ENCODE peak calls at places on chromosomes 1 and 21, in four cellular contexts. One of them, this sample, is unnamed.

GRCh38 chr1:6487804-6488484 is 3.5 kb downstream of the PLEKHG5 start:
- DNase-seq in HCT116: no peak
- DNase-seq in prostate gland: no peak
- DNase-seq in GM12892: no peak
- DNase-seq in this sample: no peak

GRCh38 chr1:8598060-8598724 is 219.2 kb downstream of the RERE start:
- DNase-seq in prostate gland: peak; percentile 29
- DNase-seq in GM12892: no peak
- DNase-seq in HCT116: no peak
- DNase-seq in this sample: peak; percentile 50

GRCh38 chr1:48930011-48930410 is 153.3 kb upstream of the BEND5 start:
- DNase-seq in HCT116: no peak
- DNase-seq in prostate gland: no peak
- DNase-seq in GM12892: no peak
- DNase-seq in this sample: no peak

GRCh38 chr1:29201595-29202051 is 19.9 kb upstream of the SRSF4 start:
- DNase-seq in GM12892: no peak
- DNase-seq in HCT116: no peak
- DNase-seq in prostate gland: no peak
- DNase-seq in this sample: no peak

GRCh38 chr1:181151378-181152326 is 63.2 kb downstream of the IER5 start:
- DNase-seq in prostate gland: no peak
- DNase-seq in GM12892: no peak
- DNase-seq in HCT116: no peak
- DNase-seq in this sample: no peak

GRCh38 chr1:9900142-9901043 is 9.7 kb downstream of the CTNNBIP1 start:
- DNase-seq in HCT116: no peak
- DNase-seq in GM12892: no peak
- DNase-seq in prostate gland: peak; percentile 78
- DNase-seq in this sample: peak; percentile 86

GRCh38 chr1:31535561-31535960 is 40.8 kb upstream of the TINAGL1 start:
- DNase-seq in GM12892: no peak
- DNase-seq in HCT116: peak; percentile 33
- DNase-seq in prostate gland: no peak
- DNase-seq in this sample: no peak

GRCh38 chr1:27049607-27050006 is 37.0 kb upstream of the TENT5B start:
- DNase-seq in HCT116: no peak
- DNase-seq in GM12892: no peak
- DNase-seq in prostate gland: no peak
- DNase-seq in this sample: no peak

GRCh38 chr21:42560517-42561179 is 47.0 kb downstream of the SLC37A1 start:
- DNase-seq in prostate gland: no peak
- DNase-seq in GM12892: no peak
- DNase-seq in HCT116: no peak
- DNase-seq in this sample: no peak

GRCh38 chr1:227886993-227887696 is 60.6 kb downstream of the WNT9A start:
- DNase-seq in GM12892: peak; percentile 23
- DNase-seq in prostate gland: peak; percentile 10
- DNase-seq in HCT116: no peak
- DNase-seq in this sample: peak; percentile 27

GRCh38 chr1:174445817-174446216 is 1.9 kb upstream of the GPR52 start:
- DNase-seq in prostate gland: no peak
- DNase-seq in GM12892: no peak
- DNase-seq in HCT116: no peak
- DNase-seq in this sample: no peak

GRCh38 chr1:184854036-184854435 is 99.4 kb upstream of the EDEM3 start:
- DNase-seq in HCT116: no peak
- DNase-seq in GM12892: no peak
- DNase-seq in prostate gland: no peak
- DNase-seq in this sample: no peak

GRCh38 chr1:223011230-223011856 is 131.7 kb downstream of the TLR5 start:
- DNase-seq in GM12892: no peak
- DNase-seq in prostate gland: no peak
- DNase-seq in HCT116: no peak
- DNase-seq in this sample: no peak

GRCh38 chr1:84573967-84574842 is at the start of gene CTBS:
- DNase-seq in HCT116: peak; percentile 53
- DNase-seq in GM12892: peak; percentile 87
- DNase-seq in prostate gland: peak; percentile 82
- DNase-seq in this sample: peak; percentile 89

GRCh38 chr1:183124259-183124658 is 61.8 kb upstream of the LAMC2 start:
- DNase-seq in GM12892: no peak
- DNase-seq in prostate gland: no peak
- DNase-seq in HCT116: no peak
- DNase-seq in this sample: no peak

GRCh38 chr1:241994171-241994570 is 4.7 kb downstream of the MAP1LC3C start:
- DNase-seq in HCT116: no peak
- DNase-seq in prostate gland: no peak
- DNase-seq in GM12892: no peak
- DNase-seq in this sample: no peak

GRCh38 chr1:90045853-90046563 is 51.1 kb downstream of the ZNF326 start:
- DNase-seq in HCT116: peak; percentile 8
- DNase-seq in GM12892: no peak
- DNase-seq in prostate gland: no peak
- DNase-seq in this sample: no peak

GRCh38 chr21:36663033-36663855 is 35.7 kb upstream of the SIM2 start:
- DNase-seq in HCT116: no peak
- DNase-seq in GM12892: no peak
- DNase-seq in prostate gland: no peak
- DNase-seq in this sample: no peak

GRCh38 chr1:229905031-229905545 is 161.9 kb upstream of the GALNT2 start:
- DNase-seq in HCT116: no peak
- DNase-seq in GM12892: no peak
- DNase-seq in prostate gland: no peak
- DNase-seq in this sample: no peak

GRCh38 chr1:244046907-244047738 is 4.0 kb upstream of the ZBTB18 start:
- DNase-seq in prostate gland: no peak
- DNase-seq in GM12892: no peak
- DNase-seq in HCT116: no peak
- DNase-seq in this sample: no peak

GRCh38 chr1:34547043-34547674 is 207.7 kb upstream of the GJB5 start:
- DNase-seq in HCT116: peak; percentile 7
- DNase-seq in GM12892: no peak
- DNase-seq in prostate gland: no peak
- DNase-seq in this sample: no peak

GRCh38 chr1:111279144-111279543 is 11.5 kb upstream of the CHIA start:
- DNase-seq in prostate gland: no peak
- DNase-seq in HCT116: no peak
- DNase-seq in GM12892: no peak
- DNase-seq in this sample: no peak

GRCh38 chr21:46636181-46636512 is 673 bp downstream of the PRMT2 start:
- DNase-seq in prostate gland: no peak
- DNase-seq in GM12892: no peak
- DNase-seq in HCT116: no peak
- DNase-seq in this sample: no peak

GRCh38 chr1:32241011-32241763 is 5.8 kb upstream of the FAM167B start:
- DNase-seq in HCT116: no peak
- DNase-seq in GM12892: peak; percentile 60
- DNase-seq in prostate gland: peak; percentile 41
- DNase-seq in this sample: peak; percentile 66

GRCh38 chr1:94321662-94322061 is 84.3 kb upstream of the ARHGAP29 start:
- DNase-seq in GM12892: no peak
- DNase-seq in prostate gland: peak; percentile 71
- DNase-seq in HCT116: no peak
- DNase-seq in this sample: no peak

GRCh38 chr1:76198452-76198851 is 123.9 kb downstream of the ST6GALNAC3 start:
- DNase-seq in GM12892: no peak
- DNase-seq in prostate gland: no peak
- DNase-seq in HCT116: no peak
- DNase-seq in this sample: no peak

GRCh38 chr1:150012611-150013010 is 2.1 kb upstream of the OTUD7B start:
- DNase-seq in GM12892: no peak
- DNase-seq in HCT116: no peak
- DNase-seq in prostate gland: no peak
- DNase-seq in this sample: no peak

GRCh38 chr1:47931395-47931794 is 65.8 kb downstream of the TRABD2B start:
- DNase-seq in GM12892: no peak
- DNase-seq in prostate gland: no peak
- DNase-seq in HCT116: peak; percentile 19
- DNase-seq in this sample: peak; percentile 60

GRCh38 chr1:67674260-67675011 is 10.6 kb upstream of the GADD45A start:
- DNase-seq in prostate gland: peak; percentile 38
- DNase-seq in GM12892: no peak
- DNase-seq in HCT116: no peak
- DNase-seq in this sample: no peak

GRCh38 chr1:230536641-230537155 is 105.6 kb upstream of the COG2 start:
- DNase-seq in GM12892: no peak
- DNase-seq in HCT116: no peak
- DNase-seq in prostate gland: no peak
- DNase-seq in this sample: no peak

GRCh38 chr1:41890841-41891311 is 27.8 kb downstream of the HIVEP3 start:
- DNase-seq in HCT116: no peak
- DNase-seq in prostate gland: peak; percentile 32
- DNase-seq in GM12892: no peak
- DNase-seq in this sample: peak; percentile 78

GRCh38 chr1:38004284-38005101 is 821 bp downstream of the FHL3 start:
- DNase-seq in prostate gland: no peak
- DNase-seq in GM12892: no peak
- DNase-seq in HCT116: no peak
- DNase-seq in this sample: no peak

DNA sequence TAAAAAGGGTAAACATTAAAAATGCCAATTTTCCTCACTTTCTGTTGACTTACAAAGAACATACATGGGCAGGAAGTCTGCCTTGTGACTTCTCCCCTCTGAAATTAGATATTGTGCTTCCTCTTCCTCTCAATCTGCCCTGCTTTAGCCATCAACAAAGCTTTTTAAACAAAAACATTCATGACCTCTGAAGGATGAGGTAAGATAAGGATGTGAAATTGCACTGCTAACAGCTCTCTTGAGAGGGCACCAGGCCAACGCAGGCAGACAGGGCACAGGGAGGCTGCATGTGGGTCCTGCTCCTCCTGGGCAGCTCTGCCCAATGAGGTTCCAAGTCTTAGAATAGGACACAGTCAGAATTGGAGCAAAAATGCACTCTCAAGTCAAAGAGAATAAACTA is 62.1 kb downstream of the DEGS1 start:
- DNase-seq in GM12892: no peak
- DNase-seq in HCT116: no peak
- DNase-seq in prostate gland: no peak
- DNase-seq in this sample: no peak
- TF ChIP-seq POLR2A in GM12892: no peak
- TF ChIP-seq POLR2A in HCT116: no peak
- TF ChIP-seq POLR2A in prostate gland: no peak
- TF ChIP-seq POLR2A in this sample: no peak

DNA sequence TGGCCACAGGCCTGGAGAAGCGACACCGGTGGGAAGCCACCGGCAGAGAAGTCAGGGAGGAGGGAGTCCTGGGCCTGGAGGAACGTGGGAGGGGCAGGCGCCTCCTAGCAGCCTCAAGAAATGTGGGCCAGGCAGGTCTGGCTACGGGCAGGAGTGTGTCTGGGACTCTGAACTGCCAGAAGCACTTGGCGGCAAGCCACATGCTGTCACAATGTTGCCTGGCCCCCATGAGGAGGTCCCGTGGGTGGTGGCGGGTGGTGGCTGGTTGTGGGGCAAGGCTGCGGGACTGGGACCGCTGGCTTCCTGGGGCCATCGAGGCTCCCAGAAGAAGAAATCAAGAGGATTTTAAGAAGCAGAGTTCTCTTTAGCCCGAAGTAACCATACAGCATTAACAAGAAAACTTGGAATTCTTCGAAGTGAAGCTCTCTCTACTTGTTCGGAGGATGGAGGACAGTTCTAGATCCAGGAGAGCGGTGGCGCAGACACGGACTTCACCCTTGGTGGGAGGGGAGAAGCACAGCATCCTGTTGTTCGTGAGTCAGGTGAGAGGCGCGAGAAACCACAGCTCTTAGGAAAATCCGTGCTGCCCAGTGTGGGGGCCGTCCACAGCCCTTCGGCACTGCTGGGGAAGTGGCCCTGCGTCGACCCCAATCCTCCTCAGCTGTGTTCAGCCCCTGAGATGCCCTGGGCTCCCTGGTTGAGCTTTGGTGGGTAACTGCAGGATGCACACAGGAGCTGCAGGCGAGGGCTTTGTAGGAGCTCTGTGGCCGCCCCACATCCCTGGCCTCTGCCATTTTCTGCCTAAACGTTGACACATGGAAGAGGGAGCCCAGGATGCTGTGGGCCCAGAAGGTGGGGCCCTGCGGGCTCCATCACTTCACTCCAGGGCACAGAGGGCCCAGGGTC is 12.4 kb downstream of the SKI start:
- DNase-seq in HCT116: no peak
- DNase-seq in GM12892: no peak
- DNase-seq in prostate gland: peak; percentile 87
- DNase-seq in this sample: peak; percentile 87
- TF ChIP-seq POLR2AphosphoS5 in HCT116: no peak
- TF ChIP-seq POLR2AphosphoS5 in GM12892: no peak
- TF ChIP-seq POLR2AphosphoS5 in prostate gland: peak; percentile 75
- TF ChIP-seq POLR2AphosphoS5 in this sample: no peak

DNA sequence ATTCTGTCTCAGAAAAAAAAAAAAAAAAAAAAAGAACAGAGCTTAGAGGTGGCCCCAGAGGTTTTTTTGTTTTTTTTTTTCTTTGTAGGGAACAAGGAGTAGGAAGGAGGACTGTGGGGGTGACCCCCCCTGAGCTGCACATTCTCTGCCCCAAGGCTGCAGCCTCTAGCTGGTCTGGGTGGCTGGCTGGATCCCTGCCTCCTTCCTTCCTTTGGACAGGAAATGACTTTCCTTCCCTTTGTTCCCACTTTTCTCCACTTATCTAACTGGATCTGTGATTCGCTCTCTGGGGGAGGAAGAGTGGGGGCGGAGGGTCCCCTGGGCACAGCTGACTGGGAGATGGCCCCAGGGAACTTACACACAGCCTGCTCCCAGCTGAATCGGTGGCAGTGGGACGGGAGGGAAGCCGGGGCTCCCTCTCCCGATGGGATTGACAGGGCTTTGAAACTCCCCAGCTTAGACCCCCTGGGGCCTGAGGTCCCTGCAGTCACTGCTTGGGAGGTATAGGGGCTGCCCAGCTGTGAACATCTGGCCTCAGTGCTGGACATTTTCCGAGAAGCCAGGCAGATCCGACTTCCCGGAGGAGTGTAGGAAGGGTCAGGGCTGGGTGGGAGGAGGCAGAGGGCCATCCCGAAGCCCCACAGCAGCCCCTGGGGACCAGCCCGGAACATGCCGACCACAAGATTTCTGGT is 2.1 kb downstream of the FBLIM1 start:
- DNase-seq in prostate gland: no peak
- DNase-seq in GM12892: no peak
- DNase-seq in HCT116: no peak
- DNase-seq in this sample: no peak
- TF ChIP-seq POLR2A in prostate gland: no peak
- TF ChIP-seq POLR2A in GM12892: no peak
- TF ChIP-seq POLR2A in HCT116: no peak
- TF ChIP-seq POLR2A in this sample: no peak

DNA sequence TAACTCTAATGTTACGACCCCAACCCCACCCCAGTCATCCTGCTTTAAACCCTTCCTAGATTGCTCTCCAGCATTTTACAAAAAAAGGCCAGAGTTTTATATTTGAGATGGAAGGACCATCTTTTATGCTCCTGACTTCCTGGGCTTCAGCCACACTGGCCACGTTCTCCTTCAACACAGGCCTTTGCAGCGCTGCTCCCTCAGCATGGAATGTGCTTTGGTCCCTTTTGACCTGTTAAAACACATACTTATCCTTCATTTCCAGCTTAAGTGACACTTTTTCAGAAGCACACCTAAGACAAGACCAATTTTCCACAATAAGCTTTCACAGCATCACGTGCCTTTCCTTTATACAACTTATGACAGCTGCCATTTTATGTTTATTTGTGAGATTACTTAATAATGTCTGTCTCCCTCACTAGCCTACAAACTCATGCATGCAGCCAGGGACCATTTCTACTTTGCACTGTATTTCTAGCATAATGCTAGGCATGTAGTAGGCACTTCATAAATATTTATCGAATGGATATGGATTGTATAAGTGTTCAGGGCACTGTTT is 34.5 kb downstream of the LHX9 start:
- DNase-seq in GM12892: no peak
- DNase-seq in HCT116: no peak
- DNase-seq in prostate gland: no peak
- DNase-seq in this sample: no peak
- TF ChIP-seq POLR2AphosphoS5 in GM12892: no peak
- TF ChIP-seq POLR2AphosphoS5 in HCT116: no peak
- TF ChIP-seq POLR2AphosphoS5 in prostate gland: no peak
- TF ChIP-seq POLR2AphosphoS5 in this sample: no peak